ENCODE peak calls at places on chromosomes 2 and 18, in ten cellular contexts. B is sigmoid colon, T is upper lobe of right lung, F is adrenal gland, K is coronary artery, S is endodermal cell, W is WTC11, C is stomach, R is progenitor cell of endocrine pancreas, L is AG10803. P is an unnamed sample.

GRCh38 chr2:145158051-145158586 is 638.2 kb upstream of the ZEB2 start:
- DNase-seq in B (peak), T (peak), F (no peak), K (peak), S (no peak), W (no peak), C (peak), R (no peak), L (peak), P (no peak)

GRCh38 chr2:60469918-60470317 is 83.5 kb downstream of the BCL11A start:
- DNase-seq in B (no peak), T (no peak), F (no peak), K (no peak), S (no peak), W (no peak), C (no peak), R (no peak), L (no peak), P (no peak)

GRCh38 chr2:203646961-203647360 is 59.5 kb upstream of the CD28 start:
- DNase-seq in B (no peak), T (no peak), F (no peak), K (no peak), S (no peak), W (no peak), C (no peak), R (no peak), L (no peak), P (no peak)

GRCh38 chr2:118672055-118672454 is 175.4 kb downstream of the EN1 start:
- DNase-seq in B (no peak), T (no peak), F (no peak), K (no peak), S (no peak), W (no peak), C (no peak), R (no peak), L (no peak), P (no peak)

GRCh38 chr2:66915237-66915636 is 480.3 kb downstream of the MEIS1 start:
- DNase-seq in B (no peak), T (no peak), F (no peak), K (no peak), S (no peak), W (no peak), C (no peak), R (no peak), L (peak), P (no peak)

GRCh38 chr2:129642526-129643043 is 336.9 kb upstream of the RAB6C start:
- DNase-seq in B (no peak), T (no peak), F (no peak), K (no peak), S (no peak), W (no peak), C (no peak), R (no peak), L (no peak), P (no peak)

GRCh38 chr2:73897240-73897583 is 4.4 kb downstream of the ACTG2 start:
- DNase-seq in B (peak), T (no peak), F (no peak), K (no peak), S (no peak), W (no peak), C (no peak), R (no peak), L (no peak), P (no peak)

GRCh38 chr2:59658906-59659305 is 894.5 kb downstream of the BCL11A start:
- DNase-seq in B (no peak), T (no peak), F (no peak), K (no peak), S (no peak), W (no peak), C (no peak), R (no peak), L (no peak), P (no peak)

GRCh38 chr18:9609190-9609589 is 5.2 kb downstream of the PPP4R1 start:
- DNase-seq in B (no peak), T (no peak), F (no peak), K (no peak), S (no peak), W (no peak), C (no peak), R (no peak), L (no peak), P (no peak)

GRCh38 chr2:21754164-21754788 is 630.5 kb downstream of the TDRD15 start:
- DNase-seq in B (no peak), T (no peak), F (no peak), K (no peak), S (peak), W (peak), C (no peak), R (no peak), L (no peak), P (no peak)

GRCh38 chr2:172128484-172128883 is 25.8 kb upstream of the DLX2 start:
- DNase-seq in B (no peak), T (no peak), F (no peak), K (no peak), S (no peak), W (no peak), C (no peak), R (no peak), L (no peak), P (no peak)

GRCh38 chr2:190840572-190841172 is 39.9 kb upstream of the GLS start:
- DNase-seq in B (no peak), T (no peak), F (no peak), K (no peak), S (no peak), W (no peak), C (no peak), R (no peak), L (no peak), P (no peak)

GRCh38 chr2:171878481-171878993 is 15.5 kb downstream of the SLC25A12 start:
- DNase-seq in B (no peak), T (no peak), F (peak), K (no peak), S (no peak), W (no peak), C (peak), R (no peak), L (peak), P (no peak)

GRCh38 chr18:36608107-36608506 is 220.7 kb downstream of the TPGS2 start:
- DNase-seq in B (no peak), T (no peak), F (no peak), K (no peak), S (peak), W (no peak), C (no peak), R (no peak), L (no peak), P (peak)

GRCh38 chr2:170660406-170660805 is 54.7 kb upstream of the SP5 start:
- DNase-seq in B (no peak), T (no peak), F (no peak), K (no peak), S (no peak), W (no peak), C (peak), R (no peak), L (peak), P (no peak)

GRCh38 chr2:132729572-132729971 is 59.6 kb upstream of the LYPD1 start:
- DNase-seq in B (no peak), T (no peak), F (no peak), K (no peak), S (no peak), W (no peak), C (no peak), R (no peak), L (no peak), P (no peak)

GRCh38 chr2:209208211-209208610 is 215.6 kb upstream of the MAP2 start:
- DNase-seq in B (no peak), T (no peak), F (no peak), K (no peak), S (peak), W (peak), C (no peak), R (no peak), L (no peak), P (no peak)

GRCh38 chr18:28175930-28176673 is 828 bp downstream of the CDH2 start:
- DNase-seq in B (no peak), T (no peak), F (peak), K (no peak), S (peak), W (peak), C (no peak), R (peak), L (no peak), P (no peak)

GRCh38 chr18:28176933-28177827 is at the start of gene CDH2:
- DNase-seq in B (peak), T (peak), F (peak), K (peak), S (peak), W (peak), C (peak), R (peak), L (peak), P (peak)

GRCh38 chr18:28178720-28179119 is 1.8 kb upstream of the CDH2 start:
- DNase-seq in B (no peak), T (no peak), F (no peak), K (no peak), S (peak), W (no peak), C (no peak), R (no peak), L (peak), P (no peak)

GRCh38 chr18:28176674-28176932 is 327 bp downstream of the CDH2 start:
- DNase-seq in B (no peak), T (no peak), F (no peak), K (no peak), S (peak), W (peak), C (no peak), R (no peak), L (no peak), P (peak)

GRCh38 chr18:28177828-28178635 is 1.1 kb upstream of the CDH2 start:
- DNase-seq in B (no peak), T (peak), F (peak), K (peak), S (peak), W (peak), C (peak), R (peak), L (peak), P (peak)
- TF ChIP-seq CTCF in B (no peak), T (no peak), F (peak), K (no peak), S (peak), W (no peak), C (no peak), R (no peak), L (peak), P (no peak)

GRCh38 chr2:234555161-234555560 is 58.3 kb upstream of the ARL4C start:
- DNase-seq in B (no peak), T (no peak), F (no peak), K (no peak), S (no peak), W (no peak), C (no peak), R (no peak), L (no peak), P (no peak)
- TF ChIP-seq CTCF in B (no peak), T (no peak), F (no peak), K (no peak), S (no peak), W (no peak), C (no peak), R (no peak), L (no peak), P (no peak)

DNA sequence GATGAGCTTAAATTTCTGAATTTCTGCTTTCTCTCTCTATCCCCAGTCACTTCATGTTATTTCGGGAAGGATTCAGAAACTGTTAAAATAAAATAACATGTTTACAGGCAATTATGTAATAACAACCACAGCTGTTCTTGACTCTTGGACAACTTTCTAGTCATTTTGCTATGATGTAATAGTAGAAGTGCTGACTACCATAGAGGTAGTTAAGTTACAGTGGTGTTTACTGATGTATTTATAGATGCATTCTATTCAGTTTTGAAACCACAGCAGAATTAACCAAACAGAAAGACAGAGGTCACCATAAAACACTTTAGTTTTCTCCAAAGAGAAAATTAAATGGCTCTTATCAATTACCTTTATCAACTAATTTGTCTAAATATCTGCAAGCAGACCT is 1292.0 kb upstream of the CHAC2 start:
- DNase-seq in B (no peak), T (no peak), F (no peak), K (no peak), S (no peak), W (no peak), C (no peak), R (no peak), L (no peak), P (no peak)
- TF ChIP-seq CTCF in B (no peak), T (no peak), F (no peak), K (no peak), S (no peak), W (no peak), C (no peak), R (no peak), L (no peak), P (no peak)

DNA sequence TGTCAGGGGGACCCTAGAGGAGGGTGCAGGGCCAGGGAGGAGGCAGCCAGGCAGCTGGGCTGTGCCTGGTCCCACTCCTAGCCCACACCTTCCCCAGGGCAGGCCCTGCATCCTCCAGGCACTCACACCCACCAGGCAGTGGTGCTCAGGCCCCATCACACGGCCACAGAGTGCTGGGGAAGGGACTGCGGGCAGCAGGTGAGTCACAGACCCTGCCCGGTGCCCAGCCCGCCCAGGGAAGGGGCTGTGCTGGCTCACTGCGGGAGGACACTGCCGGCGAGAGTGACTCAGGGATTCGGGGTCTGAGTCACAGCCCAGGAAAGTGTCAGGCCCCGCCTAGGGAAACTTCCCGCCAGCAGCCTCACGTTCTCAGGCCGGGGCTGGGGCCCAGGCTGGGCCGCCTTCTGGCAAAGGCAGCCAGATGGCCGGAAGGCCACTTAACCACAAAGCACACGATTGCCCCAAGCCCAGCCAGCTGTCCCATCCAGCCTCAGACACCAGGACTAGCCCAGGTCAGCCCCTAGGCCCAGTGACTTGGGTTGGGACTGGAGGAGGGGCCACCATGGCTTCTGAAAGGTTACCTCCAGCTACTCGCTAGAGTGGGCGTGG is 42.2 kb downstream of the BIN1 start:
- DNase-seq in B (peak), T (peak), F (peak), K (peak), S (peak), W (peak), C (peak), R (no peak), L (peak), P (no peak)
- TF ChIP-seq CTCF in B (no peak), T (no peak), F (peak), K (no peak), S (no peak), W (no peak), C (no peak), R (no peak), L (peak), P (no peak)

DNA sequence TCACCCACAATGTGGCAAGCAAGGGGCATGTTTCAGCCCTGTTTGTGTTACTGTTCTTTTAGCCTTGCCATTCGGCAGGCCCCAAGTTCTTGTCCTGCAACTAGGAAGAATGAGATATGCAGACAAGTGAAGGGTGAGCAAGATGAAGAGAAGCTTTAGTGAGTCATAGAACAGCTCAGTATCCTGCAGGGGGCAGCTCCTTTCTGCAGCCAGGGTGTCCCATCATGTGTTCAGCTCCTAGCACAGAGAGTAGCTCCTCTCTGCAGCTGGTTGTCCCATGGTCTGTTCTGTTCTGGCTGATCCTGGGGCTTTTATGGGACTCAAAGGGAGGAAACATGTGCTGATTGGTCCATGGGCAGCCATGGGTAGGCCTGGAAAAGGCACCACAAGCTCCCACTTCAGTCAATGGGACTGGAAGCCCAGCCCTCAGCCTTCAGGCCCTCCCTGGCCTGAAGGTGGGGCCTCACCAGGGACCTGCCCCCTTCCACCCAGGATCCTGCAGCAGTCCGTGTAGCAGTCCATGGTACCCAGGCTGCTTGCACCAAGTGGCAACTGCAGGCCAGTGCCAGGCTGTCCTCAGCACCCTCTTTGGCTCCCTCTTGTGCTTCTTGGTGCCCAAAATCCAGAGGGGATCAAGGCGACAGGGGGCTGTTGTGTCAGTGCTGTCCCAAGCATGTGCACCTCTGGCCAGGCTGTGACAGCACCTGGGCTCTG is 326.4 kb downstream of the NR4A2 start:
- DNase-seq in B (no peak), T (no peak), F (no peak), K (no peak), S (peak), W (peak), C (no peak), R (no peak), L (no peak), P (no peak)
- TF ChIP-seq CTCF in B (no peak), T (no peak), F (no peak), K (no peak), S (peak), W (no peak), C (no peak), R (no peak), L (no peak), P (no peak)

GRCh38 chr2:188129677-188130076 is 162.0 kb upstream of the GULP1 start:
- DNase-seq in B (no peak), T (no peak), F (no peak), K (no peak), S (no peak), W (no peak), C (no peak), R (no peak), L (no peak), P (no peak)

GRCh38 chr2:188132385-188132784 is 159.3 kb upstream of the GULP1 start:
- DNase-seq in B (no peak), T (no peak), F (peak), K (no peak), S (no peak), W (no peak), C (no peak), R (no peak), L (no peak), P (no peak)

GRCh38 chr2:188134241-188134640 is 157.4 kb upstream of the GULP1 start:
- DNase-seq in B (no peak), T (no peak), F (no peak), K (no peak), S (no peak), W (no peak), C (no peak), R (no peak), L (no peak), P (no peak)

GRCh38 chr2:188131281-188131680 is 160.4 kb upstream of the GULP1 start:
- DNase-seq in B (no peak), T (no peak), F (no peak), K (no peak), S (no peak), W (no peak), C (no peak), R (no peak), L (no peak), P (no peak)

GRCh38 chr2:188130317-188130716 is 161.4 kb upstream of the GULP1 start:
- DNase-seq in B (no peak), T (no peak), F (no peak), K (no peak), S (no peak), W (no peak), C (no peak), R (no peak), L (no peak), P (no peak)
- TF ChIP-seq CTCF in B (no peak), T (no peak), F (no peak), K (no peak), S (peak), W (no peak), C (no peak), R (no peak), L (no peak), P (no peak)

P was measured in mesothelial cell of epicardium.